ENCODE peak calls at places on chromosomes 2 and 18, in nine cellular contexts. A is lower lobe of right lung, O is heart right ventricle, V is upper lobe of right lung, U is lung, Q is uterus, W is RWPE2, M is WERI-Rb-1, G is astrocyte. D is an unnamed sample.

GRCh38 chr2:149921911-149922616 is 334.5 kb upstream of the MMADHC start:
- DNase-seq in O (no peak), U (no peak), G (no peak), V (no peak), A (no peak), M (no peak), Q (no peak), W (no peak), D (no peak)

GRCh38 chr2:177318613-177319012 is 54.1 kb upstream of the NFE2L2 start:
- DNase-seq in U (no peak), M (no peak), G (no peak), O (no peak), A (no peak), V (no peak), Q (no peak), W (no peak), D (no peak)

GRCh38 chr18:69400253-69400975 is at the start of gene DOK6:
- DNase-seq in W (peak; percentile 35), G (peak; percentile 81), M (peak; percentile 80), U (no peak), O (peak; percentile 67), A (peak; percentile 50), Q (peak; percentile 39), V (peak; percentile 62), D (peak; percentile 73)

GRCh38 chr2:108621087-108621559 is 86.9 kb downstream of the LIMS1 start:
- DNase-seq in U (peak; percentile 63), A (peak; percentile 62), M (peak; percentile 22), O (no peak), V (no peak), W (peak; percentile 69), Q (no peak), G (peak; percentile 64), D (no peak)

GRCh38 chr18:57655740-57656139 is 34.1 kb upstream of the NARS1 start:
- DNase-seq in V (no peak), M (no peak), Q (no peak), O (no peak), U (no peak), G (no peak), W (no peak), A (no peak), D (no peak)

GRCh38 chr18:46460754-46461153 is 196.3 kb downstream of the LOXHD1 start:
- DNase-seq in Q (no peak), G (no peak), O (no peak), U (no peak), V (no peak), A (no peak), M (no peak), W (no peak), D (peak; percentile 48)

GRCh38 chr2:62382122-62382521 is 123.9 kb downstream of the TMEM17 start:
- DNase-seq in U (no peak), A (no peak), V (no peak), M (no peak), Q (no peak), G (no peak), W (no peak), O (no peak), D (no peak)

GRCh38 chr2:201872576-201872975 is 66.2 kb downstream of the CDK15 start:
- DNase-seq in G (no peak), M (no peak), V (no peak), A (no peak), W (no peak), O (no peak), Q (no peak), U (no peak), D (no peak)

GRCh38 chr2:36355157-36355889 is at the start of gene CRIM1:
- DNase-seq in M (peak; percentile 88), Q (peak; percentile 88), W (peak; percentile 88), O (peak; percentile 90), G (peak; percentile 83), A (peak; percentile 91), V (peak; percentile 95), U (peak; percentile 82), D (peak; percentile 97)

GRCh38 chr2:33129261-33129660 is 182.5 kb downstream of the LTBP1 start:
- DNase-seq in Q (no peak), W (no peak), U (no peak), V (no peak), A (no peak), O (no peak), M (no peak), G (no peak), D (no peak)
- H3K36me3 ChIP-seq in Q (no peaks in the 10 kb centered on the region), W (no peaks in the 10 kb centered on the region), U (no peaks in the 10 kb centered on the region), V (no peaks in the 10 kb centered on the region), A (no peaks in the 10 kb centered on the region), O (no peaks in the 10 kb centered on the region), M (no peaks in the 10 kb centered on the region), G (no peaks in the 10 kb centered on the region), D (no peaks in the 10 kb centered on the region)

GRCh38 chr18:48932822-48933510 is 17.8 kb downstream of the SMAD7 start:
- DNase-seq in V (peak; percentile 67), G (peak; percentile 72), U (no peak), O (no peak), A (no peak), Q (no peak), W (no peak), M (no peak), D (no peak)
- H3K4me3 ChIP-seq in V (peak overlapping the region; percentile 29), G (no peak overlapping the region), U (no peak overlapping the region), O (no peak overlapping the region), A (peak overlapping the region; percentile 41), Q (no peak overlapping the region), W (no peak overlapping the region), M (no peak overlapping the region), D (no peak overlapping the region)

GRCh38 chr2:221197223-221197622 is 374.9 kb downstream of the EPHA4 start:
- DNase-seq in U (no peak), O (no peak), V (no peak), Q (no peak), A (no peak), M (no peak), G (no peak), W (no peak), D (no peak)
- H3K27me3 ChIP-seq in U (no peaks in the 10 kb centered on the region), O (no peaks in the 10 kb centered on the region), V (no peaks in the 10 kb centered on the region), Q (no peaks in the 10 kb centered on the region), A (no peaks in the 10 kb centered on the region), M (no peaks in the 10 kb centered on the region), G (no peaks in the 10 kb centered on the region), W (no peaks in the 10 kb centered on the region), D (no peaks in the 10 kb centered on the region)

GRCh38 chr2:27680571-27680970 is 16.9 kb downstream of the SLC4A1AP start:
- DNase-seq in U (no peak), M (no peak), O (no peak), Q (no peak), A (no peak), V (no peak), W (no peak), G (no peak), D (no peak)
- H3K36me3 ChIP-seq in U (peaks cover 31% of the 10 kb centered on the region), M (peaks cover 65% of the 10 kb centered on the region), O (peaks cover 93% of the 10 kb centered on the region), Q (no peaks in the 10 kb centered on the region), A (peaks cover 89% of the 10 kb centered on the region), V (peaks cover 77% of the 10 kb centered on the region), W (peaks cover 61% of the 10 kb centered on the region), G (peaks cover 26% of the 10 kb centered on the region), D (peaks cover 7% of the 10 kb centered on the region)

GRCh38 chr2:197804049-197804757 is at the start of gene PLCL1:
- DNase-seq in O (peak; percentile 93), U (peak; percentile 94), Q (peak; percentile 88), G (peak; percentile 85), V (peak; percentile 96), M (peak; percentile 95), A (peak; percentile 95), W (peak; percentile 86), D (peak; percentile 94)

GRCh38 chr2:197806317-197806633 is 1.9 kb downstream of the PLCL1 start:
- DNase-seq in Q (no peak), M (no peak), A (no peak), O (no peak), G (no peak), U (no peak), V (no peak), W (no peak), D (no peak)

GRCh38 chr2:197804758-197805597 is 585 bp downstream of the PLCL1 start:
- DNase-seq in M (peak; percentile 17), U (no peak), V (peak; percentile 65), G (no peak), W (peak; percentile 45), O (peak; percentile 27), A (peak; percentile 56), Q (no peak), D (peak; percentile 65)

GRCh38 chr2:197803033-197803444 is 1.4 kb upstream of the PLCL1 start:
- DNase-seq in U (no peak), M (peak; percentile 25), A (no peak), G (peak; percentile 19), W (no peak), O (no peak), V (no peak), Q (no peak), D (peak; percentile 59)

GRCh38 chr2:197805598-197806316 is 1.4 kb downstream of the PLCL1 start:
- DNase-seq in Q (no peak), A (no peak), G (no peak), M (no peak), V (no peak), U (no peak), O (no peak), W (no peak), D (no peak)
- H3K4me3 ChIP-seq in Q (peak overlapping the region; percentile 92), A (peak overlapping the region; percentile 80), G (peak overlapping the region; percentile 72), M (peak overlapping the region; percentile 64), V (peak overlapping the region; percentile 76), U (peak overlapping the region; percentile 81), O (peak overlapping the region; percentile 86), W (no peak overlapping the region), D (peak overlapping the region; percentile 49)

GRCh38 chr2:4995466-4995865 is 696.7 kb upstream of the SOX11 start:
- DNase-seq in M (peak; percentile 33), W (no peak), V (no peak), O (no peak), G (no peak), Q (no peak), U (no peak), A (no peak), D (peak; percentile 40)
- H3K27me3 ChIP-seq in M (no peaks in the 10 kb centered on the region), W (no peaks in the 10 kb centered on the region), V (no peaks in the 10 kb centered on the region), O (peaks cover 2% of the 10 kb centered on the region), G (no peaks in the 10 kb centered on the region), Q (no peaks in the 10 kb centered on the region), U (no peaks in the 10 kb centered on the region), A (no peaks in the 10 kb centered on the region), D (no peaks in the 10 kb centered on the region)

GRCh38 chr18:668263-668662 is 10.8 kb downstream of the TYMS start:
- DNase-seq in V (no peak), O (no peak), A (no peak), Q (no peak), W (no peak), M (no peak), G (no peak), U (no peak), D (no peak)
- H3K36me3 ChIP-seq in V (peaks cover 37% of the 10 kb centered on the region), O (peaks cover 37% of the 10 kb centered on the region), A (peaks cover 31% of the 10 kb centered on the region), Q (no peaks in the 10 kb centered on the region), W (peaks cover 62% of the 10 kb centered on the region), M (peaks cover 81% of the 10 kb centered on the region), G (peaks cover 33% of the 10 kb centered on the region), U (peaks cover 18% of the 10 kb centered on the region), D (peaks cover 21% of the 10 kb centered on the region)

D was measured in H7.